ENCODE peak calls at places on chromosomes 13 and 19, in ten cellular contexts. F, E, B, W, N, M, I, A, K and S are unnamed samples.

GRCh38 chr19:16577531-16578052 is 5.4 kb upstream of the SLC35E1 start:
- DNase-seq in F (no peak), E (no peak), B (no peak), W (no peak), N (no peak), M (no peak), I (no peak), A (no peak), K (no peak), S (no peak)

GRCh38 chr19:4064551-4065260 is 2.0 kb downstream of the ZBTB7A start:
- DNase-seq in F (no peak), E (peak), B (peak), W (peak), N (no peak), M (no peak), I (no peak), A (peak), K (no peak), S (no peak)

GRCh38 chr19:40279120-40279551 is 6.0 kb downstream of the AKT2 start:
- DNase-seq in F (no peak), E (no peak), B (peak), W (no peak), N (no peak), M (peak), I (no peak), A (no peak), K (no peak), S (no peak)

GRCh38 chr19:7888145-7888825 is at the start of gene LRRC8E:
- DNase-seq in F (no peak), E (no peak), B (no peak), W (no peak), N (no peak), M (peak), I (peak), A (no peak), K (peak), S (peak)

GRCh38 chr13:60758637-60759036 is 361.6 kb downstream of the TDRD3 start:
- DNase-seq in F (no peak), E (no peak), B (no peak), W (no peak), N (no peak), M (no peak), I (no peak), A (no peak), K (no peak), S (peak)

GRCh38 chr13:20190481-20191310 is 2.0 kb downstream of the GJB2 start:
- DNase-seq in F (no peak), E (no peak), B (no peak), W (no peak), N (no peak), M (peak), I (peak), A (no peak), K (no peak), S (peak)

GRCh38 chr19:511101-511841 is 4.0 kb downstream of the TPGS1 start:
- DNase-seq in F (peak), E (peak), B (peak), W (peak), N (no peak), M (no peak), I (peak), A (no peak), K (peak), S (peak)

GRCh38 chr13:32038353-32038752 is 6.8 kb downstream of the FRY start:
- DNase-seq in F (no peak), E (no peak), B (no peak), W (no peak), N (no peak), M (no peak), I (no peak), A (no peak), K (no peak), S (no peak)

GRCh38 chr13:97165527-97166425 is 56.4 kb upstream of the MBNL2 start:
- DNase-seq in F (peak), E (no peak), B (no peak), W (no peak), N (no peak), M (no peak), I (no peak), A (no peak), K (no peak), S (no peak)

GRCh38 chr19:2223959-2224358 is 12.2 kb downstream of the PLEKHJ1 start:
- DNase-seq in F (no peak), E (no peak), B (no peak), W (peak), N (no peak), M (no peak), I (no peak), A (no peak), K (no peak), S (no peak)

GRCh38 chr19:15248648-15249559 is 16.7 kb upstream of the EPHX3 start:
- DNase-seq in F (no peak), E (no peak), B (peak), W (no peak), N (peak), M (peak), I (peak), A (peak), K (no peak), S (peak)

GRCh38 chr13:99496322-99497142 is 4.7 kb upstream of the TM9SF2 start:
- DNase-seq in F (no peak), E (peak), B (peak), W (no peak), N (peak), M (peak), I (no peak), A (peak), K (peak), S (no peak)

GRCh38 chr13:46679369-46680180 is 117.4 kb downstream of the ESD start:
- DNase-seq in F (no peak), E (no peak), B (peak), W (peak), N (no peak), M (peak), I (peak), A (no peak), K (no peak), S (no peak)

GRCh38 chr13:102847272-102848234 is 1.7 kb downstream of the ERCC5 start:
- DNase-seq in F (peak), E (no peak), B (no peak), W (no peak), N (no peak), M (peak), I (peak), A (peak), K (no peak), S (peak)

GRCh38 chr13:63501702-63502101 is 2086.1 kb upstream of the PCDH20 start:
- DNase-seq in F (no peak), E (no peak), B (no peak), W (no peak), N (no peak), M (no peak), I (no peak), A (no peak), K (no peak), S (no peak)

GRCh38 chr19:18998276-18998675 is 35.0 kb downstream of the SUGP2 start:
- DNase-seq in F (no peak), E (no peak), B (no peak), W (no peak), N (no peak), M (no peak), I (no peak), A (no peak), K (no peak), S (no peak)

GRCh38 chr13:36038785-36039415 is 92.3 kb downstream of the DCLK1 start:
- DNase-seq in F (no peak), E (no peak), B (no peak), W (no peak), N (no peak), M (peak), I (no peak), A (peak), K (no peak), S (peak)

GRCh38 chr13:99027661-99028425 is 50.0 kb upstream of the DOCK9 start:
- DNase-seq in F (no peak), E (no peak), B (no peak), W (no peak), N (no peak), M (no peak), I (no peak), A (no peak), K (no peak), S (no peak)

GRCh38 chr13:35818577-35819165 is 312.5 kb downstream of the DCLK1 start:
- DNase-seq in F (peak), E (no peak), B (no peak), W (no peak), N (no peak), M (no peak), I (no peak), A (peak), K (no peak), S (peak)

GRCh38 chr19:41325947-41326706 is 16.2 kb downstream of the CCDC97 start:
- DNase-seq in F (no peak), E (no peak), B (no peak), W (peak), N (no peak), M (peak), I (peak), A (no peak), K (peak), S (peak)

GRCh38 chr13:33968520-33969507 is 150.9 kb downstream of the RFC3 start:
- DNase-seq in F (no peak), E (no peak), B (no peak), W (no peak), N (no peak), M (no peak), I (no peak), A (no peak), K (no peak), S (no peak)

GRCh38 chr19:35044317-35045117 is 3.0 kb downstream of the HPN start:
- DNase-seq in F (peak), E (peak), B (no peak), W (peak), N (no peak), M (no peak), I (no peak), A (no peak), K (peak), S (peak)

GRCh38 chr13:46553521-46553885 is 533 bp downstream of the LRCH1 start:
- DNase-seq in F (no peak), E (no peak), B (no peak), W (peak), N (no peak), M (no peak), I (no peak), A (no peak), K (no peak), S (no peak)

GRCh38 chr19:9834302-9834725 is 804 bp upstream of the PIN1 start:
- DNase-seq in F (no peak), E (no peak), B (no peak), W (no peak), N (no peak), M (no peak), I (no peak), A (no peak), K (no peak), S (no peak)

GRCh38 chr13:113742000-113742441 is 17.0 kb upstream of the TMEM255B start:
- DNase-seq in F (peak), E (no peak), B (no peak), W (peak), N (no peak), M (no peak), I (no peak), A (no peak), K (no peak), S (peak)

GRCh38 chr19:51226068-51226467 is 1.2 kb downstream of the CD33 start:
- DNase-seq in F (no peak), E (no peak), B (no peak), W (no peak), N (no peak), M (no peak), I (no peak), A (no peak), K (no peak), S (no peak)

GRCh38 chr19:1852294-1852646 is 4.0 kb upstream of the REXO1 start:
- DNase-seq in F (no peak), E (peak), B (no peak), W (no peak), N (no peak), M (no peak), I (no peak), A (no peak), K (no peak), S (no peak)

GRCh38 chr19:35154535-35155406 is at the start of gene FXYD5:
- DNase-seq in F (peak), E (peak), B (peak), W (peak), N (peak), M (peak), I (peak), A (no peak), K (peak), S (peak)

GRCh38 chr13:96503481-96503880 is 413.6 kb downstream of the HS6ST3 start:
- DNase-seq in F (no peak), E (no peak), B (no peak), W (no peak), N (no peak), M (no peak), I (no peak), A (no peak), K (no peak), S (no peak)

GRCh38 chr19:38583219-38583984 is 34.4 kb downstream of the MAP4K1 start:
- DNase-seq in F (no peak), E (no peak), B (no peak), W (peak), N (no peak), M (no peak), I (no peak), A (no peak), K (no peak), S (no peak)

GRCh38 chr19:5059191-5059579 is 90.3 kb downstream of the KDM4B start:
- DNase-seq in F (no peak), E (no peak), B (no peak), W (no peak), N (no peak), M (no peak), I (no peak), A (no peak), K (no peak), S (no peak)

GRCh38 chr19:42293539-42293938 is 8.4 kb upstream of the PRR19 start:
- DNase-seq in F (no peak), E (no peak), B (no peak), W (no peak), N (no peak), M (no peak), I (no peak), A (no peak), K (no peak), S (no peak)

GRCh38 chr13:112168771-112169170 is 101.8 kb downstream of the SOX1 start:
- DNase-seq in F (no peak), E (no peak), B (no peak), W (no peak), N (no peak), M (no peak), I (no peak), A (no peak), K (no peak), S (no peak)

GRCh38 chr13:66461021-66461420 is 769.1 kb downstream of the PCDH9 start:
- DNase-seq in F (no peak), E (no peak), B (no peak), W (no peak), N (no peak), M (no peak), I (no peak), A (no peak), K (no peak), S (no peak)

GRCh38 chr19:58560007-58560887 is 1.8 kb upstream of the UBE2M start:
- DNase-seq in F (no peak), E (no peak), B (no peak), W (no peak), N (no peak), M (no peak), I (no peak), A (no peak), K (no peak), S (no peak)

GRCh38 chr13:32278456-32278855 is 36.7 kb downstream of the ZAR1L start:
- DNase-seq in F (no peak), E (no peak), B (no peak), W (no peak), N (no peak), M (peak), I (peak), A (no peak), K (no peak), S (peak)